ENCODE peak calls at places on chromosomes 12 and 14, in nine cellular contexts. B is K562; N is Right ventricle myocardium superior; D is activated CD4-positive, alpha-beta T cell treated with anti-CD3 and anti-CD28 coated beads for 48 hours; Y is activated naive CD4-positive, alpha-beta T cell; R is EL; O is ACHN; G is pulmonary artery endothelial cell; S is T-cell. M is an unnamed sample.

GRCh38 chr14:97180304-97181200 is 383.4 kb downstream of the VRK1 start:
- DNase-seq in O (peak; percentile 82), N (no peak), Y (no peak), B (no peak), G (no peak), D (peak; percentile 34), R (no peak), S (no peak), M (no peak)

GRCh38 chr12:52591521-52591920 is 9.7 kb downstream of the KRT72 start:
- DNase-seq in R (no peak), S (peak; percentile 16), O (no peak), G (no peak), D (no peak), B (no peak), N (no peak), Y (no peak), M (no peak)

GRCh38 chr12:70664463-70664862 is 27.2 kb upstream of the PTPRB start:
- DNase-seq in G (no peak), Y (no peak), O (no peak), D (no peak), N (no peak), S (no peak), B (no peak), R (no peak), M (no peak)

GRCh38 chr12:103791350-103791920 is 49.6 kb downstream of the NT5DC3 start:
- DNase-seq in D (no peak), S (no peak), B (no peak), Y (no peak), O (no peak), R (no peak), G (no peak), N (no peak), M (no peak)

GRCh38 chr14:72921396-72921795 is 4.9 kb upstream of the DCAF4 start:
- DNase-seq in G (no peak), N (no peak), O (no peak), B (no peak), S (no peak), R (no peak), Y (no peak), D (no peak), M (no peak)

GRCh38 chr14:105075364-105076295 is 10.4 kb upstream of the GPR132 start:
- DNase-seq in Y (no peak), R (peak; percentile 34), N (peak; percentile 85), S (peak; percentile 53), G (no peak), O (no peak), D (peak; percentile 63), B (peak; percentile 87), M (peak; percentile 88)

GRCh38 chr14:50985816-50986396 is 41.6 kb upstream of the PYGL start:
- DNase-seq in O (no peak), D (no peak), G (no peak), S (no peak), Y (no peak), B (no peak), R (no peak), N (no peak), M (no peak)

GRCh38 chr12:72453079-72453478 is 180.9 kb downstream of the TRHDE start:
- DNase-seq in R (no peak), Y (no peak), O (no peak), G (no peak), N (no peak), S (no peak), D (no peak), B (no peak), M (no peak)

GRCh38 chr12:120822832-120823503 is 81.2 kb downstream of the SPPL3 start:
- DNase-seq in B (no peak), S (no peak), G (no peak), D (no peak), R (no peak), Y (no peak), N (no peak), O (no peak), M (no peak)

GRCh38 chr12:119695034-119695433 is 27.1 kb downstream of the PRKAB1 start:
- DNase-seq in R (no peak), D (no peak), N (no peak), O (peak; percentile 38), G (no peak), S (no peak), B (peak; percentile 37), Y (no peak), M (no peak)

GRCh38 chr14:55111122-55111705 is 17.8 kb upstream of the LGALS3 start:
- DNase-seq in G (no peak), N (no peak), O (no peak), Y (no peak), R (no peak), D (no peak), S (no peak), B (no peak), M (no peak)

GRCh38 chr12:9124346-9125031 is 8.8 kb upstream of the A2M start:
- DNase-seq in G (no peak), S (no peak), N (peak; percentile 41), O (no peak), B (no peak), D (no peak), Y (no peak), R (no peak), M (peak; percentile 43)

GRCh38 chr14:70152704-70153103 is 36.0 kb downstream of the SLC8A3 start:
- DNase-seq in B (no peak), D (no peak), G (no peak), N (no peak), S (no peak), O (no peak), Y (no peak), R (no peak), M (no peak)

GRCh38 chr14:72169521-72169920 is 237.3 kb downstream of the RGS6 start:
- DNase-seq in O (peak; percentile 1), N (no peak), G (no peak), R (peak; percentile 3), D (peak; percentile 7), Y (no peak), B (peak; percentile 14), S (no peak), M (no peak)

GRCh38 chr12:64675795-64676194 is 65.5 kb downstream of the RASSF3 start:
- DNase-seq in D (no peak), G (no peak), O (peak; percentile 26), S (no peak), R (peak; percentile 53), Y (no peak), N (peak; percentile 50), B (no peak), M (peak; percentile 60)

GRCh38 chr14:42057176-42057575 is 450.5 kb downstream of the LRFN5 start:
- DNase-seq in B (no peak), Y (no peak), O (no peak), D (no peak), N (no peak), S (no peak), G (no peak), R (no peak), M (no peak)

GRCh38 chr12:82862876-82863649 is 176.4 kb downstream of the TMTC2 start:
- DNase-seq in B (no peak), G (no peak), D (no peak), O (no peak), N (no peak), Y (no peak), R (no peak), S (no peak), M (no peak)

GRCh38 chr12:116421785-116422538 is 137.2 kb upstream of the MAP1LC3B2 start:
- DNase-seq in O (no peak), G (no peak), B (peak; percentile 21), D (no peak), R (no peak), N (no peak), Y (no peak), S (no peak), M (no peak)

GRCh38 chr12:50661300-50662120 is 102.4 kb upstream of the ATF1 start:
- DNase-seq in N (no peak), G (no peak), Y (no peak), R (no peak), B (no peak), S (no peak), O (no peak), D (no peak), M (no peak)

GRCh38 chr12:107131832-107132616 is 38.7 kb upstream of the CRY1 start:
- DNase-seq in B (peak; percentile 44), G (peak; percentile 19), Y (no peak), N (no peak), O (peak; percentile 77), S (no peak), R (peak; percentile 66), D (no peak), M (no peak)

GRCh38 chr12:51198568-51199400 is 19.1 kb downstream of the POU6F1 start:
- DNase-seq in O (no peak), G (no peak), Y (no peak), N (no peak), B (no peak), D (no peak), S (no peak), R (no peak), M (no peak)

GRCh38 chr12:66456622-66457021 is 154.3 kb downstream of the HELB start:
- DNase-seq in Y (no peak), G (no peak), S (no peak), B (no peak), O (no peak), D (no peak), R (no peak), N (no peak), M (no peak)

GRCh38 chr14:91714805-91715204 is 17.1 kb downstream of the CATSPERB start:
- DNase-seq in Y (no peak), S (peak; percentile 68), N (no peak), B (no peak), D (peak; percentile 48), R (no peak), G (no peak), O (no peak), M (no peak)

GRCh38 chr14:93788557-93789365 is 476 bp upstream of the PRIMA1 start:
- DNase-seq in S (no peak), N (peak; percentile 66), D (no peak), G (no peak), Y (no peak), B (no peak), O (peak; percentile 8), R (peak; percentile 6), M (peak; percentile 87)

GRCh38 chr14:90424075-90424474 is 27.2 kb downstream of the CALM1 start:
- DNase-seq in N (no peak), D (no peak), B (no peak), R (no peak), Y (no peak), O (no peak), G (no peak), S (no peak), M (no peak)

GRCh38 chr14:55599250-55599879 is 19.4 kb downstream of the KTN1 start:
- DNase-seq in B (no peak), N (peak; percentile 62), G (no peak), S (no peak), O (no peak), Y (no peak), R (no peak), D (no peak), M (peak; percentile 55)

GRCh38 chr12:122265931-122266771 is at the start of gene VPS33A:
- DNase-seq in N (peak; percentile 98), D (peak; percentile 97), B (peak; percentile 97), Y (peak; percentile 89), O (peak; percentile 100), S (peak; percentile 89), G (peak; percentile 93), R (peak; percentile 97), M (peak; percentile 99)

GRCh38 chr12:75658826-75659823 is 147.7 kb upstream of the KRR1 start:
- DNase-seq in N (no peak), S (no peak), B (no peak), G (peak; percentile 47), O (peak; percentile 72), D (peak; percentile 27), R (peak; percentile 81), Y (no peak), M (no peak)

GRCh38 chr12:126768517-126768916 is 1498.5 kb upstream of the TMEM132C start:
- DNase-seq in R (no peak), O (no peak), G (no peak), S (no peak), D (no peak), N (no peak), B (no peak), Y (no peak), M (no peak)

GRCh38 chr12:85713368-85713767 is 122.8 kb downstream of the RASSF9 start:
- DNase-seq in B (no peak), R (no peak), S (no peak), G (no peak), Y (no peak), O (peak; percentile 12), N (no peak), D (no peak), M (no peak)

GRCh38 chr14:21825845-21826244 is 152.2 kb upstream of the OR4E1 start:
- DNase-seq in O (no peak), G (no peak), B (no peak), S (no peak), N (no peak), D (no peak), R (no peak), Y (no peak), M (no peak)